ENCODE peak calls at places on chromosomes 4 and X, in six cellular contexts. H is progenitor cell of endocrine pancreas, C is NCI-H1092 treated with DMSO at 0.1 percent for 48 hours, F is NCI-H2029, K is heart right ventricle, E is activated T-cell treated with anti-CD3 and anti-CD28 coated beads for 24 hours. Z is an unnamed sample.
A peak's percentile ranks its signal among the peaks of the same experiment; 100 is the strongest.

GRCh38 chr4:41060352-41061318 is 153.7 kb downstream of the APBB2 start:
- DNase-seq in H (no peak), K (no peak), E (no peak), F (no peak), C (no peak), Z (no peak)

GRCh38 chrX:10235851-10236250 is 79.1 kb downstream of the CLCN4 start:
- DNase-seq in E (no peak), H (no peak), F (no peak), C (no peak), K (no peak), Z (no peak)

GRCh38 chr4:2388430-2389182 is 29.8 kb downstream of the ZFYVE28 start:
- DNase-seq in E (no peak), C (no peak), H (no peak), K (no peak), F (no peak), Z (no peak)

GRCh38 chr4:105460306-105460705 is 13.6 kb downstream of the PPA2 start:
- DNase-seq in E (no peak), K (no peak), C (no peak), F (no peak), H (no peak), Z (no peak)

GRCh38 chr4:32569844-32570243 is 1849.7 kb downstream of the PCDH7 start:
- DNase-seq in C (no peak), E (no peak), F (no peak), K (no peak), H (no peak), Z (no peak)

GRCh38 chr4:123777297-123777859 is 380.8 kb downstream of the SPRY1 start:
- DNase-seq in C (no peak), H (no peak), F (no peak), K (peak; percentile 61), E (no peak), Z (no peak)

GRCh38 chr4:123587983-123588494 is 191.4 kb downstream of the SPRY1 start:
- DNase-seq in H (no peak), F (no peak), E (no peak), K (peak; percentile 12), C (no peak), Z (peak; percentile 78)

GRCh38 chr4:160826339-160826679 is 1337.5 kb downstream of the FSTL5 start:
- DNase-seq in C (no peak), F (peak; percentile 52), H (no peak), K (no peak), E (no peak), Z (peak; percentile 70)

GRCh38 chr4:7804759-7805385 is 134.8 kb downstream of the AFAP1 start:
- DNase-seq in E (no peak), H (no peak), C (no peak), K (no peak), F (no peak), Z (no peak)

GRCh38 chr4:126894963-126895362 is 737.8 kb upstream of the INTU start:
- DNase-seq in K (no peak), E (no peak), C (no peak), F (no peak), H (no peak), Z (no peak)

GRCh38 chrX:148741441-148741840 is 241.0 kb downstream of the AFF2 start:
- DNase-seq in H (no peak), K (no peak), E (no peak), F (no peak), C (no peak), Z (no peak)

GRCh38 chrX:70476166-70476933 is 31.7 kb downstream of the DLG3 start:
- DNase-seq in C (no peak), K (no peak), E (no peak), F (no peak), H (no peak), Z (no peak)

GRCh38 chr4:40908702-40909362 is 159.1 kb downstream of the NSUN7 start:
- DNase-seq in C (peak; percentile 77), H (peak; percentile 44), F (peak; percentile 71), K (peak; percentile 57), E (peak; percentile 71), Z (peak; percentile 67)

GRCh38 chr4:79526970-79527565 is 119.0 kb upstream of the GK2 start:
- DNase-seq in C (no peak), F (no peak), K (no peak), H (no peak), E (no peak), Z (no peak)

GRCh38 chr4:1015179-1015578 is 3.8 kb downstream of the FGFRL1 start:
- DNase-seq in K (no peak), F (no peak), E (no peak), C (no peak), H (no peak), Z (no peak)

GRCh38 chr4:174764105-174764729 is 64.8 kb downstream of the GLRA3 start:
- DNase-seq in H (no peak), E (no peak), F (peak; percentile 24), K (no peak), C (peak; percentile 69), Z (peak; percentile 20)

GRCh38 chr4:85774489-85774888 is 299.5 kb downstream of the ARHGAP24 start:
- DNase-seq in H (no peak), E (no peak), C (no peak), K (no peak), F (no peak), Z (peak; percentile 55)

GRCh38 chr4:122086338-122086737 is 65.8 kb upstream of the BLTP1 start:
- DNase-seq in C (peak; percentile 80), H (no peak), E (no peak), K (peak; percentile 12), F (no peak), Z (peak; percentile 47)

GRCh38 chr4:136864580-136865185 is 667.6 kb downstream of the PCDH18 start:
- DNase-seq in H (no peak), E (peak; percentile 2), C (peak; percentile 83), F (peak; percentile 60), K (peak; percentile 44), Z (peak; percentile 61)

GRCh38 chrX:9378980-9379696 is 85.7 kb upstream of the TBL1X start:
- DNase-seq in F (no peak), E (no peak), K (no peak), H (no peak), C (no peak), Z (no peak)

GRCh38 chr4:174352405-174352804 is 68.7 kb downstream of the CEP44 start:
- DNase-seq in K (no peak), C (no peak), F (no peak), E (no peak), H (no peak), Z (no peak)

GRCh38 chrX:69088171-69088938 is 76.9 kb downstream of the PJA1 start:
- DNase-seq in K (no peak), H (no peak), C (no peak), F (no peak), E (no peak), Z (no peak)

GRCh38 chr4:2820216-2820982 is 23.2 kb upstream of the ADD1 start:
- DNase-seq in C (no peak), F (peak; percentile 74), H (no peak), K (no peak), E (no peak), Z (no peak)

GRCh38 chr4:179071120-179071519 is 1628.9 kb upstream of the AGA start:
- DNase-seq in H (no peak), E (no peak), K (no peak), C (no peak), F (no peak), Z (no peak)

GRCh38 chrX:24410514-24411189 is 50.2 kb downstream of the SUPT20HL1 start:
- DNase-seq in C (peak; percentile 38), H (no peak), K (no peak), F (no peak), E (no peak), Z (no peak)

GRCh38 chrX:120361906-120362305 is at the start of gene ATP1B4:
- DNase-seq in K (no peak), H (no peak), C (no peak), E (no peak), F (no peak), Z (no peak)

GRCh38 chr4:108170729-108171540 is 2.2 kb upstream of the LEF1 start:
- DNase-seq in E (no peak), K (no peak), C (no peak), F (no peak), H (no peak), Z (no peak)

GRCh38 chr4:144280688-144281087 is 140.2 kb upstream of the GYPA start:
- DNase-seq in E (no peak), C (no peak), F (no peak), K (no peak), H (no peak), Z (no peak)

GRCh38 chrX:133516691-133517090 is 101.4 kb upstream of the GPC4 start:
- DNase-seq in E (no peak), K (no peak), H (no peak), C (no peak), F (no peak), Z (no peak)

GRCh38 chr4:122796801-122797404 is 29.7 kb upstream of the FGF2 start:
- DNase-seq in F (no peak), C (no peak), K (no peak), H (no peak), E (no peak), Z (no peak)

GRCh38 chr4:181077416-181077815 is 1165.8 kb upstream of the TENM3 start:
- DNase-seq in H (no peak), F (no peak), E (no peak), K (no peak), C (no peak), Z (no peak)

GRCh38 chr4:48780867-48781219 is 764 bp upstream of the FRYL start:
- DNase-seq in C (no peak), K (peak; percentile 55), E (peak; percentile 29), H (no peak), F (peak; percentile 38), Z (no peak)

GRCh38 chrX:53594354-53594753 is 92.2 kb downstream of the HUWE1 start:
- DNase-seq in K (no peak), E (no peak), F (no peak), C (no peak), H (no peak), Z (no peak)

GRCh38 chrX:675279-675886 is 44.8 kb downstream of the SHOX start:
- DNase-seq in K (no peak), F (no peak), E (no peak), H (no peak), C (no peak), Z (no peak)

GRCh38 chrX:41909068-41909467 is 14.3 kb downstream of the CASK start:
- DNase-seq in K (no peak), F (no peak), H (no peak), C (no peak), E (no peak), Z (no peak)

GRCh38 chr4:185660340-185660739 is 125.0 kb upstream of the PDLIM3 start:
- DNase-seq in H (no peak), E (no peak), C (no peak), K (no peak), F (no peak), Z (no peak)

Z was measured in DMS153.